ENCODE peak calls at places on chromosomes 4 and X, in six cellular contexts. Q, S, F, U, X and M are unnamed samples.

GRCh38 chr4:125169192-125169591 is 145.6 kb upstream of the FAT4 start:
- DNase-seq in X (no peak), F (no peak), Q (no peak), S (no peak), U (no peak), M (no peak)

GRCh38 chrX:116272328-116272727 is 101.8 kb downstream of the AGTR2 start:
- DNase-seq in X (peak; percentile 65), S (no peak), F (peak; percentile 96), U (peak; percentile 91), Q (no peak), M (no peak)

GRCh38 chr4:170446782-170447181 is 357.0 kb upstream of the AADAT start:
- DNase-seq in F (no peak), X (no peak), S (no peak), U (no peak), Q (no peak), M (no peak)

GRCh38 chr4:123616970-123617392 is 220.4 kb downstream of the SPRY1 start:
- DNase-seq in F (peak; percentile 95), X (no peak), U (peak; percentile 34), Q (peak; percentile 83), S (no peak), M (no peak)

GRCh38 chr4:152023674-152024073 is 262.9 kb upstream of the GATB start:
- DNase-seq in S (no peak), X (no peak), Q (no peak), F (no peak), U (no peak), M (no peak)

GRCh38 chr4:117560329-117560728 is 474.0 kb upstream of the NDST3 start:
- DNase-seq in X (no peak), U (peak; percentile 2), Q (no peak), F (peak; percentile 1), S (no peak), M (no peak)

GRCh38 chr4:24472514-24473308 is 111.6 kb downstream of the DHX15 start:
- DNase-seq in Q (peak; percentile 83), U (peak; percentile 74), F (peak; percentile 80), S (peak; percentile 95), X (peak; percentile 76), M (peak; percentile 39)

GRCh38 chrX:48468247-48468671 is 1.8 kb downstream of the SLC38A5 start:
- DNase-seq in Q (no peak), S (peak; percentile 50), X (no peak), U (no peak), F (no peak), M (no peak)

GRCh38 chrX:114451397-114451796 is 132.5 kb upstream of the HTR2C start:
- DNase-seq in U (no peak), S (no peak), Q (no peak), F (no peak), X (no peak), M (no peak)

GRCh38 chr4:106691749-106692148 is 323.2 kb upstream of the GIMD1 start:
- DNase-seq in Q (no peak), S (no peak), U (peak; percentile 11), X (no peak), F (peak; percentile 22), M (no peak)

GRCh38 chr4:142449771-142450373 is 396.2 kb downstream of the INPP4B start:
- DNase-seq in Q (no peak), X (no peak), F (no peak), S (no peak), U (no peak), M (no peak)

GRCh38 chrX:41333994-41334865 is at the start of gene DDX3X:
- DNase-seq in U (peak; percentile 90), Q (peak; percentile 86), S (peak; percentile 92), X (peak; percentile 82), F (peak; percentile 90), M (peak; percentile 76)

GRCh38 chr4:146095091-146095690 is 80.3 kb upstream of the LSM6 start:
- DNase-seq in X (peak; percentile 41), Q (no peak), S (peak; percentile 76), F (peak; percentile 83), U (peak; percentile 77), M (no peak)

GRCh38 chr4:4384837-4385236 is 2.1 kb upstream of the NSG1 start:
- DNase-seq in Q (no peak), S (peak; percentile 93), F (peak; percentile 54), U (peak; percentile 26), X (no peak), M (no peak)
- TF ChIP-seq CTCF in Q (no peak), S (peak; percentile 88), F (peak; percentile 59), U (peak; percentile 40), X (no peak), M (no peak)

DNA sequence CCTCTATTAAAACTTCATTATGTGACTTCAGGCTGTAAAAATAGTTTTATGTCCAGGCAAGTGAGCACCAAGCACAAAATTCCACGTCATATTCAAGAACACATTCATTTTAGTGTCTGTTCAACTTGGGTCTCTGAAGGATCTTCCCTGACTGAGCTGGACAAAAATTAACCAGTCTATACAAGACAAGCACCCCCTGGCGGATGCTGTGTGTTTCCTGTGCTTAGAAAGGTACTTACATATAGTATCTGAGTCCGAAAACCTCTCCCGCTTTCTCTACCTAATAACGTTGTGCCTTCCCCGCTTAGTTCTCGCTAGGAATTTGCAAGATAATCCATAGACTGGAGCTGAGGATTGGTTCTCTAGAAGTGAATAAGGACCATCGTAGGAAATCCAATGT is 2214.5 kb upstream of the TENM3 start:
- DNase-seq in S (peak; percentile 89), X (peak; percentile 9), F (peak; percentile 1), U (no peak), Q (no peak), M (no peak)
- TF ChIP-seq CTCF in S (peak; percentile 82), X (no peak), F (no peak), U (no peak), Q (peak; percentile 21), M (no peak)

GRCh38 chrX:153690466-153690865 is 2.7 kb downstream of the SLC6A8 start:
- DNase-seq in X (no peak), U (no peak), F (no peak), S (no peak), Q (no peak), M (no peak)

GRCh38 chrX:153688900-153689590 is 1.3 kb downstream of the SLC6A8 start:
- DNase-seq in F (peak; percentile 21), S (no peak), X (no peak), U (no peak), Q (no peak), M (no peak)

GRCh38 chrX:153688534-153688899 is 791 bp downstream of the SLC6A8 start:
- DNase-seq in U (no peak), X (no peak), Q (no peak), F (no peak), S (no peak), M (no peak)

GRCh38 chrX:153688071-153688470 is 345 bp downstream of the SLC6A8 start:
- DNase-seq in S (no peak), X (no peak), U (no peak), Q (no peak), F (no peak), M (no peak)

DNA sequence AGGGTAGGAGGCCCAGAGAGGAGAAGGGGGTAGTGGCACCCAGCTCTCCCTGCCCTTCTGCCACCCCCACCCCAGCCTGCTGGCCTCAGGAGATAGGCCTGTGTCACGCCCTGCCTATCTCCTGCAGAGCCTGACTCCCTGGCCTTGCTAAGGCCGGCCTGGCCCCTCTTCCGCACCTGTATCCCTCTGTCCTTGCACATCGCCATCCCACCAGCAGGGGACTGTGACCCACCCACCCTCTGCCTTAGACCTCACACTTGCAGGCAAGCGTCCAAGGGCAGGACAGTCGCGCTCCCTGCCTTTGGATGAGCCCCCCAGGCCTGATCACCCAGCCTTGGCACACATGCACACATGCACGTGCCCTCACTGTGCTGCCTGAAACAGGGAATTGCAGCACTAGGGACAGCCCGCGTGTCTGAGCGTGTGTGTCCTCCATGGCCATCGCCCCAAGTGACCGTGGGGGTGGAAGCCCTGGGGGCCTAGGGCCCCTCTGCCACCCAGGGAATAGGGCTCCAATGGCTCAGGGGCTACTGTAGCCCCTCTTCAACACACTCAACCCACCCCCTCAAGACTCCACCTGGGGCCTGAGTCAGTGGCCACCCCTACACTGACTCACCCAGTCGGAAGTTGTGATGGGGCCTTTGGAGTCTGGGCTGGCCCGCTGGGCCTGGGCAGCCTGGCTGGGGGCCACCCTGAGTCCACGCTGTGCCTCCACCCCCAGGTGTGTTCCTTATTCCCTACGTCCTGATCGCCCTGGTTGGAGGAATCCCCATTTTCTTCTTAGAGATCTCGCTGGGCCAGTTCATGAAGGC is 2.1 kb downstream of the SLC6A8 start:
- DNase-seq in Q (no peak), S (peak; percentile 79), U (no peak), X (no peak), F (no peak), M (no peak)
- TF ChIP-seq CTCF in Q (no peak), S (peak; percentile 48), U (peak; percentile 2), X (peak; percentile 22), F (no peak), M (no peak)

GRCh38 chr4:186189656-186190055 is 1.7 kb upstream of the CYP4V2 start:
- DNase-seq in U (no peak), F (no peak), X (no peak), S (no peak), Q (no peak), M (no peak)

GRCh38 chr4:186190456-186191265 is 706 bp upstream of the CYP4V2 start:
- DNase-seq in U (peak; percentile 18), F (peak; percentile 14), X (peak; percentile 45), Q (peak; percentile 54), S (no peak), M (peak; percentile 48)

GRCh38 chr4:186193851-186194250 is 2.5 kb downstream of the CYP4V2 start:
- DNase-seq in X (no peak), Q (no peak), S (no peak), U (no peak), F (no peak), M (no peak)

GRCh38 chr4:186191266-186192067 is at the start of gene CYP4V2:
- DNase-seq in F (peak; percentile 82), X (peak; percentile 86), S (peak; percentile 88), U (peak; percentile 70), Q (peak; percentile 90), M (peak; percentile 84)

DNA sequence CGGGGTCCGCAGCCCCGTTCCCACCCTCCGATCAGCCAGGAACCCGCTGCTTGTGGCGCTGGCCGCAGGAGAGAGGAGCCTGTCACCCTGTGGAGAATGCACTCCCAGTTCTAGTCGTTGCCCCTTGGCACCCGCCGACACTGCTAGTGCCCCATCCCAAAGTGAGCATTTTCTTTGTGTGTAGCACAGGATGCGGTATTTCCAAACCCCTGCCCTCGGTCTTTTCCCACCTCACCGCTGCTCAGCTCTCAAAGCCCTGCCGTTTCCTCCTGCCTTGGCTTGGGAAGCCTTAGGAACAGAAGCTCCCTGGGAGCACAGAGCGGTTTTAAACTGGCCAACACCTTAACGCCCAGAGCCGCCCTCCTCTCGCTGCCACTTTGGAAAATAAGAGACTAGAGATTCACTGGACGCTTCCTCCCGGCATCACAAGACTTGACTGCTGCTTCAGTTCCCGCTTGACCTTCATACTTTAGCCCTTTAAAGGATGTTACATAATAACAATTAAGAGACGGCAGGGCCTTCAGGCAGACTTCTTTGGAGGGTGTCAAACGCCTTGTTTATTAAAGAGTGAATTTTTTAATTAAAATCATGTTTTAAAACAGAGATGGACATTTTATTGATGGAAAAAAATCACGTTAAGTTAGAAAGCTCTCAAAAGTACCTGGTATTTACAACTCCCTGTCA is 843 bp downstream of the CYP4V2 start:
- DNase-seq in U (peak; percentile 51), X (peak; percentile 17), Q (peak; percentile 44), F (peak; percentile 56), S (peak; percentile 80), M (no peak)
- TF ChIP-seq CTCF in U (no peak), X (no peak), Q (no peak), F (no peak), S (no peak), M (no peak)